ENCODE peak calls at places on chromosomes 12 and 14, in seven cellular contexts. Y is GM23248, B is MM.1S, X is OCI-LY7, T is hepatocyte, P is neural progenitor cell, F is HCT116. J is an unnamed sample. For H4K20me1, the result is how much of the 10 kb centered on the place peaks cover.

GRCh38 chr12:25789520-25789919 is 169.0 kb upstream of the RASSF8 start:
- DNase-seq in X (no peak), B (no peak), F (no peak), Y (peak), T (no peak), P (no peak), J (no peak)

GRCh38 chr14:22691171-22691570 is 47.0 kb upstream of the OR6J1 start:
- DNase-seq in X (no peak), Y (peak), B (no peak), F (no peak), T (no peak), P (no peak), J (peak)

GRCh38 chr14:63542231-63542999 is 762 bp downstream of the PPP2R5E start:
- DNase-seq in T (peak), P (peak), X (peak), Y (peak), F (no peak), B (no peak), J (peak)

GRCh38 chr12:132210223-132211055 is 66.2 kb downstream of the NOC4L start:
- DNase-seq in T (no peak), P (no peak), Y (no peak), B (no peak), X (no peak), F (no peak), J (peak)

GRCh38 chr12:65940744-65941143 is 116.5 kb downstream of the HMGA2 start:
- DNase-seq in P (no peak), T (no peak), B (no peak), F (no peak), Y (no peak), X (no peak), J (no peak)

GRCh38 chr12:65631621-65632111 is 192.6 kb upstream of the HMGA2 start:
- DNase-seq in X (no peak), P (no peak), F (peak), Y (peak), T (peak), B (no peak), J (peak)

GRCh38 chr14:36344211-36344610 is 23.8 kb upstream of the MBIP start:
- DNase-seq in T (no peak), P (no peak), F (no peak), B (no peak), Y (peak), X (no peak), J (no peak)

GRCh38 chr12:132677492-132677891 is 9.7 kb downstream of the POLE start:
- DNase-seq in T (no peak), P (no peak), Y (no peak), F (no peak), B (no peak), X (no peak), J (no peak)

GRCh38 chr12:27462851-27463250 is 16.3 kb downstream of the SMCO2 start:
- DNase-seq in B (no peak), F (no peak), P (no peak), T (no peak), Y (no peak), X (no peak), J (no peak)

GRCh38 chr14:82837611-82838140 is 1304.0 kb upstream of the SEL1L start:
- DNase-seq in F (no peak), P (no peak), X (no peak), Y (no peak), T (no peak), B (no peak), J (no peak)

GRCh38 chr14:60195179-60195810 is 30.1 kb upstream of the DHRS7 start:
- DNase-seq in Y (no peak), X (peak), P (peak), T (no peak), F (no peak), B (no peak), J (no peak)

GRCh38 chr12:123150273-123150803 is 552 bp downstream of the PITPNM2 start:
- DNase-seq in T (no peak), X (no peak), Y (no peak), F (no peak), P (peak), B (no peak), J (peak)

GRCh38 chr12:89351489-89352241 is 636 bp downstream of the DUSP6 start:
- DNase-seq in T (peak), Y (peak), F (no peak), B (peak), X (peak), P (no peak), J (no peak)

GRCh38 chr12:57258977-57259970 is 8.3 kb upstream of the STAC3 start:
- DNase-seq in B (no peak), X (no peak), P (no peak), T (peak), Y (no peak), F (no peak), J (no peak)

GRCh38 chr14:92437729-92438280 is 75.8 kb upstream of the RIN3 start:
- DNase-seq in P (no peak), Y (no peak), F (no peak), B (no peak), T (no peak), X (no peak), J (no peak)

GRCh38 chr12:94262228-94263010 is 114.0 kb downstream of the PLXNC1 start:
- DNase-seq in F (peak), P (no peak), B (no peak), T (peak), X (peak), Y (peak), J (peak)

GRCh38 chr12:47903927-47904646 is 707 bp downstream of the VDR start:
- DNase-seq in Y (peak), B (peak), T (peak), X (no peak), F (peak), P (no peak), J (peak)

GRCh38 chr14:76868453-76869170 is 42.4 kb downstream of the LRRC74A start:
- DNase-seq in B (no peak), Y (no peak), P (no peak), F (no peak), X (no peak), T (no peak), J (no peak)

GRCh38 chr14:90091393-90091792 is 29.6 kb downstream of the KCNK13 start:
- DNase-seq in Y (peak), F (no peak), T (no peak), P (no peak), B (no peak), X (no peak), J (peak)

GRCh38 chr12:96136129-96136528 is 58.0 kb upstream of the ELK3 start:
- DNase-seq in T (peak), Y (peak), P (no peak), X (no peak), B (no peak), F (no peak), J (no peak)

GRCh38 chr12:44385964-44386363 is 490.2 kb downstream of the NELL2 start:
- DNase-seq in T (no peak), Y (no peak), F (no peak), P (no peak), B (no peak), X (no peak), J (no peak)

GRCh38 chr14:42028607-42029006 is 421.9 kb downstream of the LRFN5 start:
- DNase-seq in T (no peak), Y (no peak), X (no peak), B (no peak), F (no peak), P (no peak), J (no peak)

GRCh38 chr12:76591461-76591860 is 31.9 kb upstream of the OSBPL8 start:
- DNase-seq in Y (peak), B (no peak), X (no peak), T (no peak), F (no peak), P (no peak), J (peak)

GRCh38 chr12:33650832-33651231 is 211.2 kb upstream of the SYT10 start:
- DNase-seq in X (no peak), B (no peak), Y (no peak), P (no peak), T (no peak), F (no peak), J (no peak)

GRCh38 chr14:105193916-105194782 is 13.0 kb upstream of the NUDT14 start:
- DNase-seq in F (no peak), Y (peak), B (no peak), T (peak), X (peak), P (no peak), J (no peak)

GRCh38 chr12:2752676-2753371 is 41.9 kb upstream of the FKBP4 start:
- DNase-seq in P (peak), B (peak), T (peak), Y (peak), F (peak), X (no peak), J (peak)

GRCh38 chr12:60394680-60395079 is 798.9 kb downstream of the SLC16A7 start:
- DNase-seq in Y (peak), X (no peak), B (no peak), F (no peak), T (no peak), P (no peak), J (peak)

GRCh38 chr12:6430124-6430989 is 14.4 kb upstream of the CD27 start:
- DNase-seq in F (peak), Y (peak), B (no peak), X (peak), P (no peak), T (peak), J (peak)

GRCh38 chr12:75437564-75437963 is 43.0 kb upstream of the GLIPR1 start:
- DNase-seq in B (peak), P (no peak), F (no peak), X (peak), Y (peak), T (no peak), J (peak)

GRCh38 chr14:97644365-97644764 is 847.2 kb downstream of the VRK1 start:
- DNase-seq in X (no peak), Y (no peak), P (no peak), T (no peak), B (no peak), F (no peak), J (peak)

GRCh38 chr12:58557156-58557555 is 363.1 kb downstream of the LRIG3 start:
- DNase-seq in X (no peak), Y (peak), B (no peak), T (peak), P (no peak), F (no peak), J (peak)

GRCh38 chr12:58443981-58444371 is 476.3 kb downstream of the LRIG3 start:
- DNase-seq in X (no peak), F (no peak), B (no peak), P (no peak), T (peak), Y (no peak), J (no peak)

GRCh38 chr14:85401396-85401795 is 128.5 kb upstream of the FLRT2 start:
- DNase-seq in P (no peak), X (no peak), B (no peak), F (no peak), Y (no peak), T (no peak), J (no peak)

GRCh38 chr12:10130042-10130441 is at the start of gene CLEC7A:
- DNase-seq in P (no peak), T (no peak), X (peak), B (peak), Y (no peak), F (no peak), J (peak)

GRCh38 chr12:27505771-27506170 is 18.2 kb upstream of the PPFIBP1 start:
- DNase-seq in T (no peak), Y (no peak), P (no peak), X (no peak), B (no peak), F (no peak), J (no peak)

GRCh38 chr14:73069585-73069984 is 11.3 kb downstream of the RBM25 start:
- DNase-seq in F (no peak), B (no peak), T (no peak), P (no peak), X (no peak), Y (no peak), J (no peak)
- H4K20me1 ChIP-seq in F (under half), B (under half), T (half or more), P (half or more), X (under half), Y (under half), J (half or more)

GRCh38 chr14:54348001-54348611 is 48.7 kb upstream of the CDKN3 start:
- DNase-seq in P (peak), T (peak), X (peak), B (peak), Y (peak), F (peak), J (peak)
- TF ChIP-seq EZH2phosphoT487 in P (no peak), T (no peak), X (no peak), B (no peak), Y (no peak), F (no peak), J (no peak)

DNA sequence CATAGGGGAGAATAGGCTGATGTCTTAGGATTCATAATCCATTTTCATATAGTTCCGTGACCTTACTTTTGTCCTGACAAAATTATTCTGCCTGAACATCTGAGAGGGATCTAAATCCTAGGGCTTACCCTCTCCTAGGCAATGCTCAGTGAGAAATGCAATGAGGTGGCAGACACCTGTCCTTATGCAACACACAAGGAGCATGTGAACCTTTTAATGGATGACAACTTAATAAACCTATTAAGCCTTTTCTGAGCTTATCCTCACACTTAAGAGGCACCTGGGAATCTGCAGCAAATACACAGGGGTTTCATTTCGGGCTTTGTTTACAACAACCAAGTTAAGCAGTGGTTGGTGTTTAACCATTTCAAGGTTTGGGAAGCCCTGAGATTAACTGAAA is 24.6 kb downstream of the SINHCAF start:
- DNase-seq in B (no peak), T (no peak), Y (no peak), F (no peak), P (no peak), X (no peak), J (no peak)
- H4K20me1 ChIP-seq in B (under half), T (under half), Y (under half), F (under half), P (half or more), X (under half), J (under half)

GRCh38 chr12:14072952-14073351 is 91.5 kb upstream of the GRIN2B start:
- DNase-seq in P (no peak), X (no peak), Y (no peak), B (no peak), F (no peak), T (peak), J (no peak)
- TF ChIP-seq EZH2phosphoT487 in P (no peak), X (no peak), Y (no peak), B (no peak), F (no peak), T (no peak), J (no peak)

GRCh38 chr12:124497658-124498057 is 69.8 kb downstream of the NCOR2 start:
- DNase-seq in P (no peak), T (peak), Y (peak), F (no peak), B (no peak), X (no peak), J (no peak)

GRCh38 chr12:124498178-124498869 is 69.1 kb downstream of the NCOR2 start:
- DNase-seq in X (no peak), Y (peak), F (no peak), T (no peak), P (no peak), B (no peak), J (no peak)

GRCh38 chr12:124497039-124497438 is 70.4 kb downstream of the NCOR2 start:
- DNase-seq in B (no peak), F (no peak), P (no peak), X (no peak), Y (peak), T (no peak), J (no peak)

GRCh38 chr12:124495194-124495983 is 72.0 kb downstream of the NCOR2 start:
- DNase-seq in F (no peak), X (no peak), Y (no peak), B (no peak), P (no peak), T (no peak), J (no peak)

GRCh38 chr12:124496584-124496983 is 70.8 kb downstream of the NCOR2 start:
- DNase-seq in Y (peak), P (no peak), B (no peak), F (no peak), X (peak), T (no peak), J (peak)
- H4K20me1 ChIP-seq in Y (under half), P (half or more), B (under half), F (under half), X (under half), T (half or more), J (under half)

J was measured in PC-3.